ENCODE peak calls at places on chromosomes 5 and 9, in eight cellular contexts. One of them, this sample, is unnamed.

GRCh38 chr5:15003511-15003920 is 131.9 kb upstream of the ANKH start:
- DNase-seq in stomach: peak; percentile 56
- DNase-seq in substantia nigra: peak; percentile 18
- DNase-seq in PC-3: peak; percentile 83
- DNase-seq in trophoblast cell: peak; percentile 68
- DNase-seq in ascending aorta: no peak
- DNase-seq in gastrocnemius medialis: peak; percentile 58
- DNase-seq in cardiac muscle cell: peak; percentile 84
- DNase-seq in this sample: peak; percentile 47

GRCh38 chr5:67206381-67207328 is 10.1 kb upstream of the CD180 start:
- DNase-seq in stomach: peak; percentile 72
- DNase-seq in substantia nigra: no peak
- DNase-seq in PC-3: peak; percentile 97
- DNase-seq in trophoblast cell: peak; percentile 88
- DNase-seq in ascending aorta: no peak
- DNase-seq in gastrocnemius medialis: no peak
- DNase-seq in cardiac muscle cell: no peak
- DNase-seq in this sample: no peak

GRCh38 chr9:36961568-36962360 is 72.3 kb downstream of the PAX5 start:
- DNase-seq in stomach: no peak
- DNase-seq in substantia nigra: no peak
- DNase-seq in PC-3: no peak
- DNase-seq in trophoblast cell: no peak
- DNase-seq in ascending aorta: no peak
- DNase-seq in gastrocnemius medialis: no peak
- DNase-seq in cardiac muscle cell: peak; percentile 23
- DNase-seq in this sample: no peak

GRCh38 chr5:111517853-111518501 is 5.6 kb upstream of the STARD4 start:
- DNase-seq in stomach: no peak
- DNase-seq in substantia nigra: no peak
- DNase-seq in PC-3: no peak
- DNase-seq in trophoblast cell: no peak
- DNase-seq in ascending aorta: no peak
- DNase-seq in gastrocnemius medialis: no peak
- DNase-seq in cardiac muscle cell: no peak
- DNase-seq in this sample: no peak

GRCh38 chr9:14183001-14183400 is 130.9 kb downstream of the NFIB start:
- DNase-seq in stomach: no peak
- DNase-seq in substantia nigra: no peak
- DNase-seq in PC-3: peak; percentile 30
- DNase-seq in trophoblast cell: no peak
- DNase-seq in ascending aorta: no peak
- DNase-seq in gastrocnemius medialis: no peak
- DNase-seq in cardiac muscle cell: no peak
- DNase-seq in this sample: no peak

GRCh38 chr9:133643978-133644760 is 8.0 kb downstream of the DBH start:
- DNase-seq in stomach: no peak
- DNase-seq in substantia nigra: no peak
- DNase-seq in PC-3: no peak
- DNase-seq in trophoblast cell: no peak
- DNase-seq in ascending aorta: no peak
- DNase-seq in gastrocnemius medialis: no peak
- DNase-seq in cardiac muscle cell: no peak
- DNase-seq in this sample: no peak

GRCh38 chr5:123012321-123012720 is 24.2 kb downstream of the PPIC start:
- DNase-seq in stomach: no peak
- DNase-seq in substantia nigra: no peak
- DNase-seq in PC-3: no peak
- DNase-seq in trophoblast cell: no peak
- DNase-seq in ascending aorta: no peak
- DNase-seq in gastrocnemius medialis: no peak
- DNase-seq in cardiac muscle cell: no peak
- DNase-seq in this sample: no peak

GRCh38 chr5:62720036-62720441 is 141.4 kb downstream of the LRRC70 start:
- DNase-seq in stomach: peak; percentile 33
- DNase-seq in substantia nigra: no peak
- DNase-seq in PC-3: peak; percentile 41
- DNase-seq in trophoblast cell: peak; percentile 21
- DNase-seq in ascending aorta: no peak
- DNase-seq in gastrocnemius medialis: no peak
- DNase-seq in cardiac muscle cell: peak; percentile 41
- DNase-seq in this sample: peak; percentile 69

GRCh38 chr5:140883373-140883772 is 1.4 kb downstream of the PCDHA13 start:
- DNase-seq in stomach: no peak
- DNase-seq in substantia nigra: no peak
- DNase-seq in PC-3: no peak
- DNase-seq in trophoblast cell: no peak
- DNase-seq in ascending aorta: no peak
- DNase-seq in gastrocnemius medialis: no peak
- DNase-seq in cardiac muscle cell: no peak
- DNase-seq in this sample: no peak

GRCh38 chr5:140882591-140882899 is 621 bp downstream of the PCDHA13 start:
- DNase-seq in stomach: no peak
- DNase-seq in substantia nigra: no peak
- DNase-seq in PC-3: peak; percentile 81
- DNase-seq in trophoblast cell: no peak
- DNase-seq in ascending aorta: no peak
- DNase-seq in gastrocnemius medialis: no peak
- DNase-seq in cardiac muscle cell: no peak
- DNase-seq in this sample: no peak

GRCh38 chr5:140881889-140882590 is at the start of gene PCDHA13:
- DNase-seq in stomach: no peak
- DNase-seq in substantia nigra: peak; percentile 21
- DNase-seq in PC-3: peak; percentile 80
- DNase-seq in trophoblast cell: no peak
- DNase-seq in ascending aorta: no peak
- DNase-seq in gastrocnemius medialis: no peak
- DNase-seq in cardiac muscle cell: peak; percentile 5
- DNase-seq in this sample: no peak

DNA sequence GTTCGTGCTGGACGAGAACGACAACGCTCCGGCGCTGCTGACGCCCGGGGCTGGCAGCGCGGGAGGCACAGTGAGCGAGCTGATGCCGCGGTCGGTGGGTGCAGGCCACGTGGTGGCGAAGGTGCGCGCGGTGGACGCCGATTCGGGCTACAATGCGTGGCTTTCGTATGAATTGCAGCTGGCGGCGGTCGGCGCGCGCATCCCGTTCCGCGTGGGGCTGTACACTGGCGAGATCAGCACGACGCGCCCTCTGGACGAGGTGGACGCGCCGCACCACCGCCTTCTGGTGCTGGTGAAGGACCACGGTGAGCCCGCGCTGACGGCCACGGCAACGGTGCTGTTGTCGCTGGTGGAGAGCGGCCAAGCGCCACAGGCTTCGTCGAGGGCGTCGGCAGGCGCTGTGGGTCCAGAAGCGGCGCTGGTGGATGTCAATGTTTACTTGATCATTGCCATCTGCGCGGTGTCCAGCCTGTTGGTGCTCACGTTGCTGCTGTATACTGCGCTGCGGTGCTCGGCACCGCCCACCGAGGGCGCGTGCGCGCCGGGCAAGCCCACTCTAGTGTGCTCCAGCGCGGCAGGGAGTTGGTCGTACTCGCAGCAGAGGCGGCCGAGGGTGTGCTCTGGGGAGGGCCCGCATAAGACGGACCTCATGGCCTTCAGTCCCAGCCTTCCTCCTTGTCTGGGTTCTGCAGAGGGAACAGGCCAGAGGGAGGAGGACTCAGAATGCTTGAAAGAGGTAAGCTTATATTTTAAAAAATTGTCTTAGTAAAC is 2.2 kb downstream of the PCDHA13 start:
- DNase-seq in stomach: no peak
- DNase-seq in substantia nigra: no peak
- DNase-seq in PC-3: no peak
- DNase-seq in trophoblast cell: no peak
- DNase-seq in ascending aorta: no peak
- DNase-seq in gastrocnemius medialis: no peak
- DNase-seq in cardiac muscle cell: no peak
- DNase-seq in this sample: peak; percentile 24
- H3K27ac ChIP-seq in stomach: no peak overlapping the region
- H3K27ac ChIP-seq in substantia nigra: no peak overlapping the region
- H3K27ac ChIP-seq in PC-3: no peak overlapping the region
- H3K27ac ChIP-seq in trophoblast cell: no peak overlapping the region
- H3K27ac ChIP-seq in ascending aorta: no peak overlapping the region
- H3K27ac ChIP-seq in gastrocnemius medialis: no peak overlapping the region
- H3K27ac ChIP-seq in cardiac muscle cell: no peak overlapping the region
- H3K27ac ChIP-seq in this sample: no peak overlapping the region

DNA sequence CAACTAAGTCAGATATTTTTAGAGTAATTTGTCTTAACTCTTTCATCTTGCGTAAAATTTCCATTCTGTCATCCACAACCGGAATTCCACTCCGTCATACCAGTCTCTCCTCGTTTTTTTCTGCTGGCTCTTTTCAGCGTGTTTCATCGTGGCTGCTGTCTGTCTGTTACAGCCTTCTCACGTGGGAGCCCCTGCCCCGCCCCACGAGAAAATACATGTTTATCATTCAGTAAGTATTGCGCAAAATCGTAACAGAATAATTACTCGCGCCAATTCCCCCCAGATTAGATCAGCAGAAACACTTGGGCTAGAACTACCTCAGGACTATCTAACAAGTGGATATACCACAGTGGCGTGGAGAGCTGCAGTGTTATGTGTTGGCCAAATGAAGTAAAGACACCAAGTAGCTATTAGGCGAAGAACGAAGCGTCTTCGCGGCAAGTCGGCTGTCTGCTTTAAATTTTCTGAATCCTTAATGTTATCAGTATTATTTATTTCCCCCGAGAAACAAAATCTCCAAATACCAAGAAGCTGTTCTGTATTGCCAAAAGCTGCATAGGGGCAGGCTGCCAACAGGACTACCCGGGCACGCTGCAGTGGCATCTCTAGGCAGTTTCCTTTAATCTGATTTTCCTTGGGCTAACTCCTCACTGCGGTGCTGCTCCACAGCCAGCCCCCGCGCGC is 566 bp upstream of the FOCAD start:
- DNase-seq in stomach: peak; percentile 31
- DNase-seq in substantia nigra: no peak
- DNase-seq in PC-3: peak; percentile 17
- DNase-seq in trophoblast cell: peak; percentile 98
- DNase-seq in ascending aorta: peak; percentile 56
- DNase-seq in gastrocnemius medialis: peak; percentile 61
- DNase-seq in cardiac muscle cell: peak; percentile 88
- DNase-seq in this sample: peak; percentile 78
- H3K27ac ChIP-seq in stomach: peak overlapping the region; percentile 97
- H3K27ac ChIP-seq in substantia nigra: peak overlapping the region; percentile 17
- H3K27ac ChIP-seq in PC-3: peak overlapping the region; percentile 13
- H3K27ac ChIP-seq in trophoblast cell: no peak overlapping the region
- H3K27ac ChIP-seq in ascending aorta: peak overlapping the region; percentile 98
- H3K27ac ChIP-seq in gastrocnemius medialis: peak overlapping the region; percentile 94
- H3K27ac ChIP-seq in cardiac muscle cell: no peak overlapping the region
- H3K27ac ChIP-seq in this sample: peak overlapping the region; percentile 40

GRCh38 chr5:1706428-1706827 is 93.2 kb downstream of the MRPL36 start:
- DNase-seq in stomach: no peak
- DNase-seq in substantia nigra: no peak
- DNase-seq in PC-3: no peak
- DNase-seq in trophoblast cell: no peak
- DNase-seq in ascending aorta: no peak
- DNase-seq in gastrocnemius medialis: no peak
- DNase-seq in cardiac muscle cell: no peak
- DNase-seq in this sample: no peak
- H3K27ac ChIP-seq in stomach: no peak overlapping the region
- H3K27ac ChIP-seq in substantia nigra: no peak overlapping the region
- H3K27ac ChIP-seq in PC-3: no peak overlapping the region
- H3K27ac ChIP-seq in trophoblast cell: no peak overlapping the region
- H3K27ac ChIP-seq in ascending aorta: no peak overlapping the region
- H3K27ac ChIP-seq in gastrocnemius medialis: no peak overlapping the region
- H3K27ac ChIP-seq in cardiac muscle cell: no peak overlapping the region
- H3K27ac ChIP-seq in this sample: no peak overlapping the region

DNA sequence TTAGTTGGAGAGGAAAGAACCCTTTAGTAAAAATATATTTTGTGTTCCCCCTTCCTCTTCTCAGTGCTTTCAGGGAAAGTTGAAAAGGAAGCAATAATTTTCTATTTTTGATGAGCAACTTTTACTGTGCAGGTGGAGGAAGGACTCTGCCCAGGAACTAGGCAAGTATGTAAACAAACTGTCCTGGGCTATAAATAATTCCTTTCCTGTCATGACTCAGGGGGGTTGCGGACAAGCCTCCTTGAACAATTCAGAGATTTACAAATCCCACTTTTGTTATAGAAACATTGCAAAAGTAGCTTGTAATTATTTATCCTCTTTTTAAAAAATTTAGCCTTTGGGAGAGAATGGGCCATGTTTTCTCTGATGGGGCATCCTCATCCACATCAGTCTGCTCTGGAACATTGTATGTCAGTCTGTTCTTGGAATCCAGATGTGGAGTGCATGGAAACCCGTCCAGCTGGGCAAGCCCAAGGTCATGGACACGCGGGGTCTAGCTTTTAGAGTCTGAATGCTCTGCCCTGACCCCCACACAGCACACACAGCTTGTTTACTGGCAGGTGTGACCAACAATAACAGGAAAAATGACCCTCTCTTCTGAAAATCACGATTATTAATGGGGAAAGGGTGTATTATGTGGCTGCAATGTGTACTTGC is 127.6 kb downstream of the GADD45G start:
- DNase-seq in stomach: no peak
- DNase-seq in substantia nigra: no peak
- DNase-seq in PC-3: peak; percentile 25
- DNase-seq in trophoblast cell: no peak
- DNase-seq in ascending aorta: no peak
- DNase-seq in gastrocnemius medialis: no peak
- DNase-seq in cardiac muscle cell: no peak
- DNase-seq in this sample: no peak
- H3K27ac ChIP-seq in stomach: no peak overlapping the region
- H3K27ac ChIP-seq in substantia nigra: no peak overlapping the region
- H3K27ac ChIP-seq in PC-3: no peak overlapping the region
- H3K27ac ChIP-seq in trophoblast cell: no peak overlapping the region
- H3K27ac ChIP-seq in ascending aorta: no peak overlapping the region
- H3K27ac ChIP-seq in gastrocnemius medialis: peak overlapping the region; percentile 68
- H3K27ac ChIP-seq in cardiac muscle cell: peak overlapping the region; percentile 55
- H3K27ac ChIP-seq in this sample: peak overlapping the region; percentile 6

GRCh38 chr9:108040783-108041182 is 551.2 kb upstream of the KLF4 start:
- DNase-seq in stomach: peak; percentile 38
- DNase-seq in substantia nigra: no peak
- DNase-seq in PC-3: peak; percentile 64
- DNase-seq in trophoblast cell: peak; percentile 34
- DNase-seq in ascending aorta: no peak
- DNase-seq in gastrocnemius medialis: peak; percentile 38
- DNase-seq in cardiac muscle cell: no peak
- DNase-seq in this sample: no peak
- H3K27ac ChIP-seq in stomach: peak overlapping the region; percentile 23
- H3K27ac ChIP-seq in substantia nigra: no peak overlapping the region
- H3K27ac ChIP-seq in PC-3: peak overlapping the region; percentile 94
- H3K27ac ChIP-seq in trophoblast cell: no peak overlapping the region
- H3K27ac ChIP-seq in ascending aorta: no peak overlapping the region
- H3K27ac ChIP-seq in gastrocnemius medialis: no peak overlapping the region
- H3K27ac ChIP-seq in cardiac muscle cell: no peak overlapping the region
- H3K27ac ChIP-seq in this sample: no peak overlapping the region

DNA sequence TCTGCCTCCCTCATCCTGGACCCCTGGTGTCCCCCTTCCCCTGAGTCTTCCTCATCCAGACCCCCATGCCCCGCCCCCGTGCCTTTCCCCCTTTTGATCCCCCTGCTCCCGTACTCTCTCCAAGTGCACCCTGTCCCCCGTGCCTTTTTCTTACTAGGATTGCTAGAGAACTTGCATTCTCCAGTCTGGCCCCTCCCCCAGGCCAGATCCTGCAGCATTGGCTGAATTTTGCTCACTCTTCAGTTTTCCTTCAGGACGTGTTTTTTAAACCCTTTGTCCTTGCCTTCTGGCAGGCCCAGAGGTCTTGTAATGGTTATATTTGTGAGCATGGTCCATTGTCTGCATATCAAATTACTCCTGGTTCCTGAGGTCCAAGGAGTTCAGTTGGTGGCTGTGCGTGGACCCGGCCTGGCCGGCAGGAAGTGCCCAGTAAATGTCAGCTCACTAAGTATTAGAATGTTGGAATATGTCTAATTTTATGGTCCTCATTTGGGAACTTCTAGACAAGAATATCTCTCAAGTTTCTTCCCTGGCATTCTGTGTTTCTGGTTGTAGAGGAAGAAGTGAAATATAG is 617 bp downstream of the TBC1D13 start:
- DNase-seq in stomach: no peak
- DNase-seq in substantia nigra: no peak
- DNase-seq in PC-3: peak; percentile 5
- DNase-seq in trophoblast cell: peak; percentile 32
- DNase-seq in ascending aorta: no peak
- DNase-seq in gastrocnemius medialis: no peak
- DNase-seq in cardiac muscle cell: peak; percentile 24
- DNase-seq in this sample: no peak
- H3K27ac ChIP-seq in stomach: peak overlapping the region; percentile 78
- H3K27ac ChIP-seq in substantia nigra: peak overlapping the region; percentile 86
- H3K27ac ChIP-seq in PC-3: no peak overlapping the region
- H3K27ac ChIP-seq in trophoblast cell: peak overlapping the region; percentile 82
- H3K27ac ChIP-seq in ascending aorta: peak overlapping the region; percentile 78
- H3K27ac ChIP-seq in gastrocnemius medialis: peak overlapping the region; percentile 89
- H3K27ac ChIP-seq in cardiac muscle cell: peak overlapping the region; percentile 71
- H3K27ac ChIP-seq in this sample: peak overlapping the region; percentile 15

This sample was measured in right cardiac atrium.